ENCODE peak calls at places on chromosomes 3 and 15, in seven cellular contexts. I is breast epithelium, X is H4, J is K562, M is HS-5, H is B cell, S is fibroblast of gingiva. C is an unnamed sample.

GRCh38 chr3:195003006-195003892 is 267.7 kb downstream of the XXYLT1 start:
- DNase-seq in S (peak), M (no peak), J (no peak), H (no peak), I (no peak), X (no peak), C (no peak)

GRCh38 chr3:51684971-51685751 is 14.1 kb downstream of the TEX264 start:
- DNase-seq in S (no peak), X (no peak), M (no peak), J (peak), I (no peak), H (no peak), C (peak)

GRCh38 chr3:111070772-111071256 is 802 bp upstream of the NECTIN3 start:
- DNase-seq in H (no peak), I (no peak), S (no peak), X (no peak), J (no peak), M (no peak), C (no peak)

GRCh38 chr3:125652349-125652748 is 57.1 kb upstream of the OSBPL11 start:
- DNase-seq in M (no peak), X (no peak), J (no peak), H (no peak), S (no peak), I (no peak), C (no peak)

GRCh38 chr3:186121968-186122367 is 13.1 kb upstream of the ETV5 start:
- DNase-seq in H (no peak), S (no peak), J (no peak), X (no peak), M (no peak), I (no peak), C (no peak)

GRCh38 chr3:125585595-125586223 is 9.6 kb downstream of the OSBPL11 start:
- DNase-seq in M (peak), S (peak), J (peak), I (no peak), H (no peak), X (peak), C (no peak)

GRCh38 chr3:122739172-122739571 is 54.5 kb downstream of the HSPBAP1 start:
- DNase-seq in S (no peak), I (no peak), M (no peak), X (no peak), H (no peak), J (no peak), C (no peak)

GRCh38 chr3:126873416-126873815 is 109.5 kb upstream of the PLXNA1 start:
- DNase-seq in S (no peak), H (no peak), J (no peak), X (no peak), M (no peak), I (peak), C (no peak)

GRCh38 chr15:95698230-95698629 is 632.3 kb upstream of the NR2F2 start:
- DNase-seq in H (no peak), S (no peak), X (no peak), M (no peak), I (no peak), J (peak), C (no peak)

GRCh38 chr3:94115482-94115881 is 52.6 kb downstream of the NSUN3 start:
- DNase-seq in H (no peak), S (peak), X (peak), I (no peak), M (no peak), J (no peak), C (no peak)

GRCh38 chr3:156218353-156218744 is 98.0 kb downstream of the KCNAB1 start:
- DNase-seq in J (no peak), S (no peak), H (no peak), X (peak), M (no peak), I (no peak), C (no peak)

GRCh38 chr15:65431731-65432130 is 9.0 kb upstream of the IGDCC4 start:
- DNase-seq in S (no peak), I (no peak), H (no peak), J (no peak), X (no peak), M (no peak), C (no peak)

GRCh38 chr3:153749070-153749610 is 372.1 kb upstream of the ARHGEF26 start:
- DNase-seq in S (peak), I (no peak), M (no peak), X (no peak), J (no peak), H (no peak), C (no peak)

GRCh38 chr15:62163847-62164499 is 1.1 kb downstream of the C2CD4B start:
- DNase-seq in X (no peak), H (no peak), M (no peak), J (no peak), S (no peak), I (no peak), C (no peak)

GRCh38 chr15:42576776-42577175 is 1.4 kb downstream of the STARD9 start:
- DNase-seq in S (no peak), J (no peak), X (no peak), M (no peak), H (no peak), I (no peak), C (no peak)

GRCh38 chr15:70605606-70606410 is 157.6 kb downstream of the UACA start:
- DNase-seq in M (no peak), I (no peak), H (no peak), J (no peak), S (peak), X (peak), C (peak)

C was measured in left lung.